ENCODE peak calls at places on chromosome 10, in nine cellular contexts. N is stimulated activated CD4-positive, alpha-beta T cell treated with anti-CD3 and anti-CD28 coated beads, Interleukin-15, amount 100 ng/mL, for 24 hours; V is MCF 10A; Q is glutamatergic neuron; X is stimulated activated CD8-positive, alpha-beta memory T cell treated with anti-CD3 and anti-CD28 coated beads, Interleukin-7, amount 100 ng/mL, for 1 hour; Y is tibial nerve; L is neural progenitor cell; A is GF-D8; M is SK-N-SH. P is an unnamed sample.

GRCh38 chr10:132865851-132866600 is 76.3 kb downstream of the CFAP46 start:
- DNase-seq in L (no peak), N (no peak), A (no peak), V (no peak), Y (no peak), Q (no peak), X (no peak), M (no peak), P (no peak)

GRCh38 chr10:43863859-43864591 is 215.3 kb upstream of the ZNF32 start:
- DNase-seq in Y (no peak), A (no peak), L (no peak), Q (no peak), V (peak; percentile 72), M (no peak), N (no peak), X (no peak), P (no peak)

GRCh38 chr10:34954142-34954541 is 136.0 kb downstream of the CUL2 start:
- DNase-seq in N (no peak), L (no peak), Q (no peak), X (no peak), A (no peak), V (peak; percentile 51), M (no peak), Y (no peak), P (no peak)

GRCh38 chr10:128411624-128412023 is 285.4 kb upstream of the MKI67 start:
- DNase-seq in X (no peak), V (no peak), Q (no peak), N (no peak), A (no peak), L (no peak), Y (no peak), M (no peak), P (no peak)

GRCh38 chr10:80196270-80196949 is 8.9 kb downstream of the ANXA11 start:
- DNase-seq in A (no peak), N (peak; percentile 82), Q (no peak), Y (no peak), L (no peak), V (peak; percentile 93), X (no peak), M (no peak), P (peak; percentile 47)

GRCh38 chr10:47309403-47310089 is 9.5 kb downstream of the GDF10 start:
- DNase-seq in X (no peak), Q (no peak), V (peak; percentile 43), M (peak; percentile 58), N (peak; percentile 28), A (no peak), L (peak; percentile 32), Y (no peak), P (no peak)

GRCh38 chr10:93066544-93066913 is 5.9 kb downstream of the CYP26C1 start:
- DNase-seq in A (no peak), X (no peak), L (no peak), Y (no peak), V (no peak), Q (no peak), M (peak; percentile 31), N (no peak), P (no peak)

GRCh38 chr10:77320852-77321496 is 316.6 kb downstream of the KCNMA1 start:
- DNase-seq in A (no peak), N (no peak), Q (no peak), M (no peak), L (no peak), Y (no peak), X (no peak), V (no peak), P (no peak)

GRCh38 chr10:24415455-24416169 is 206.7 kb downstream of the KIAA1217 start:
- DNase-seq in V (peak; percentile 67), N (no peak), A (no peak), Y (peak; percentile 87), Q (peak; percentile 40), L (peak; percentile 32), M (peak; percentile 61), X (no peak), P (no peak)

GRCh38 chr10:61028861-61029361 is 84.9 kb upstream of the RHOBTB1 start:
- DNase-seq in Q (no peak), Y (no peak), X (no peak), M (no peak), L (no peak), V (no peak), N (no peak), A (no peak), P (no peak)

GRCh38 chr10:86770412-86770960 is 14.1 kb downstream of the BMPR1A start:
- DNase-seq in M (no peak), X (no peak), A (no peak), V (peak; percentile 20), N (no peak), L (peak; percentile 51), Y (no peak), Q (no peak), P (no peak)

GRCh38 chr10:17872191-17873091 is 63.3 kb downstream of the MRC1 start:
- DNase-seq in M (no peak), Q (no peak), A (no peak), V (peak; percentile 45), L (peak; percentile 26), N (no peak), X (no peak), Y (no peak), P (no peak)

GRCh38 chr10:82742478-82742877 is 867.5 kb downstream of the NRG3 start:
- DNase-seq in M (no peak), V (peak; percentile 69), Y (no peak), N (no peak), X (no peak), Q (no peak), A (no peak), L (no peak), P (no peak)

GRCh38 chr10:3778708-3779108 is 6.3 kb downstream of the KLF6 start:
- DNase-seq in L (no peak), Q (no peak), N (no peak), M (no peak), V (no peak), A (no peak), X (no peak), Y (no peak), P (no peak)